ENCODE peak calls at places on chromosomes 6 and 20, in nine cellular contexts. R is CD8-positive, alpha-beta memory T cell; V is HCT116; P is PC-3; L is right lobe of liver; A is aorta; X is neuronal stem cell; U is uterus; O is sigmoid colon. H is an unnamed sample.

GRCh38 chr6:84227044-84227433 is 404 bp downstream of the CEP162 start:
- DNase-seq in P (no peak), L (no peak), U (no peak), V (no peak), A (no peak), R (no peak), X (no peak), O (peak; percentile 52), H (no peak)

GRCh38 chr6:30061766-30062458 is 847 bp downstream of the POLR1H start:
- DNase-seq in R (no peak), U (no peak), A (no peak), V (no peak), L (peak; percentile 27), X (no peak), P (peak; percentile 44), O (peak; percentile 68), H (peak; percentile 26)

GRCh38 chr6:26250806-26251075 is 114.3 kb upstream of the BTN3A2 start:
- DNase-seq in U (no peak), A (no peak), O (no peak), L (no peak), P (no peak), R (peak; percentile 66), X (no peak), V (no peak), H (no peak)

GRCh38 chr6:136740050-136740974 is 52.0 kb downstream of the MAP3K5 start:
- DNase-seq in V (no peak), U (no peak), A (no peak), X (no peak), L (no peak), O (no peak), P (no peak), R (no peak), H (no peak)

GRCh38 chr20:57474816-57475215 is 50.1 kb downstream of the CTCFL start:
- DNase-seq in R (no peak), L (no peak), U (no peak), A (peak; percentile 26), O (peak; percentile 53), X (no peak), P (no peak), V (no peak), H (no peak)

GRCh38 chr6:90098025-90098474 is 198.6 kb downstream of the BACH2 start:
- DNase-seq in U (peak; percentile 71), O (peak; percentile 82), P (peak; percentile 58), A (peak; percentile 76), R (peak; percentile 45), X (no peak), V (no peak), L (no peak), H (peak; percentile 99)

GRCh38 chr6:35024601-35025054 is 116.5 kb downstream of the TCP11 start:
- DNase-seq in A (peak; percentile 66), V (peak; percentile 29), U (no peak), X (peak; percentile 51), O (no peak), R (no peak), P (peak; percentile 78), L (no peak), H (peak; percentile 64)

GRCh38 chr6:53673138-53673801 is 7.7 kb upstream of the KLHL31 start:
- DNase-seq in A (no peak), P (peak; percentile 98), R (no peak), U (no peak), L (no peak), X (no peak), V (peak; percentile 69), O (no peak), H (peak; percentile 69)

GRCh38 chr20:43458422-43458924 is 777 bp downstream of the SRSF6 start:
- DNase-seq in P (no peak), X (peak; percentile 8), V (no peak), A (no peak), U (no peak), O (no peak), L (no peak), R (no peak), H (no peak)

GRCh38 chr6:24933266-24933665 is 2.5 kb downstream of the RIPOR2 start:
- DNase-seq in A (no peak), X (no peak), R (no peak), L (no peak), O (no peak), U (no peak), P (no peak), V (no peak), H (no peak)

GRCh38 chr6:9628819-9629218 is 786.1 kb downstream of the TFAP2A start:
- DNase-seq in P (no peak), V (no peak), X (no peak), R (no peak), O (no peak), U (no peak), A (no peak), L (no peak), H (no peak)

GRCh38 chr6:68639826-68640505 is 4.9 kb downstream of the ADGRB3 start:
- DNase-seq in X (no peak), R (no peak), V (no peak), A (no peak), O (no peak), L (no peak), P (no peak), U (no peak), H (no peak)

GRCh38 chr6:105116150-105116549 is 63.7 kb downstream of the POPDC3 start:
- DNase-seq in U (no peak), P (no peak), V (no peak), X (no peak), O (no peak), R (no peak), A (no peak), L (no peak), H (no peak)

GRCh38 chr6:117920493-117920845 is 13.4 kb downstream of the SLC35F1 start:
- DNase-seq in O (no peak), R (no peak), X (no peak), P (no peak), U (no peak), V (no peak), A (no peak), L (no peak), H (no peak)

GRCh38 chr6:31836036-31836675 is 8.6 kb downstream of the HSPA1B start:
- DNase-seq in O (no peak), L (no peak), P (no peak), R (no peak), X (no peak), V (no peak), A (no peak), U (no peak), H (no peak)

GRCh38 chr6:151317206-151317994 is 74.0 kb downstream of the ZBTB2 start:
- DNase-seq in U (no peak), A (no peak), V (no peak), L (no peak), O (no peak), R (no peak), X (no peak), P (peak; percentile 62), H (peak; percentile 92)

GRCh38 chr20:33291416-33291815 is 8.4 kb downstream of the BPIFB1 start:
- DNase-seq in U (no peak), V (no peak), A (no peak), X (no peak), P (no peak), O (no peak), R (no peak), L (no peak), H (no peak)

GRCh38 chr6:151010111-151010510 is 144.6 kb downstream of the MTHFD1L start:
- DNase-seq in X (no peak), U (no peak), L (no peak), P (no peak), O (no peak), A (no peak), V (no peak), R (no peak), H (no peak)

GRCh38 chr6:158188591-158188990 is 20.4 kb downstream of the GTF2H5 start:
- DNase-seq in X (no peak), V (no peak), L (no peak), O (no peak), A (no peak), U (no peak), R (no peak), P (no peak), H (no peak)

GRCh38 chr6:135439549-135439948 is 58.0 kb downstream of the AHI1 start:
- DNase-seq in X (no peak), O (no peak), R (no peak), U (no peak), L (no peak), V (no peak), P (no peak), A (no peak), H (no peak)

GRCh38 chr6:52547647-52548352 is 29.1 kb downstream of the TRAM2 start:
- DNase-seq in O (no peak), R (no peak), U (no peak), X (no peak), P (peak; percentile 65), A (peak; percentile 55), L (peak; percentile 65), V (no peak), H (peak; percentile 65)
- H3K4me1 ChIP-seq in O (no peaks in the 10 kb centered on the region), R (no peaks in the 10 kb centered on the region), U (peaks cover 3% of the 10 kb centered on the region), X (peaks cover 25% of the 10 kb centered on the region), P (peaks cover 60% of the 10 kb centered on the region), A (peaks cover 19% of the 10 kb centered on the region), L (peaks cover 73% of the 10 kb centered on the region), V (peaks cover 21% of the 10 kb centered on the region), H (peaks cover 91% of the 10 kb centered on the region)

GRCh38 chr6:27406085-27406484 is 17.5 kb downstream of the ZNF391 start:
- DNase-seq in V (no peak), L (no peak), O (no peak), P (no peak), A (no peak), X (no peak), U (no peak), R (no peak), H (no peak)
- H3K36me3 ChIP-seq in V (no peaks in the 10 kb centered on the region), L (no peaks in the 10 kb centered on the region), O (no peaks in the 10 kb centered on the region), P (peaks cover 12% of the 10 kb centered on the region), A (no peaks in the 10 kb centered on the region), X (peaks cover 5% of the 10 kb centered on the region), U (no peaks in the 10 kb centered on the region), R (no peaks in the 10 kb centered on the region), H (no peaks in the 10 kb centered on the region)

DNA sequence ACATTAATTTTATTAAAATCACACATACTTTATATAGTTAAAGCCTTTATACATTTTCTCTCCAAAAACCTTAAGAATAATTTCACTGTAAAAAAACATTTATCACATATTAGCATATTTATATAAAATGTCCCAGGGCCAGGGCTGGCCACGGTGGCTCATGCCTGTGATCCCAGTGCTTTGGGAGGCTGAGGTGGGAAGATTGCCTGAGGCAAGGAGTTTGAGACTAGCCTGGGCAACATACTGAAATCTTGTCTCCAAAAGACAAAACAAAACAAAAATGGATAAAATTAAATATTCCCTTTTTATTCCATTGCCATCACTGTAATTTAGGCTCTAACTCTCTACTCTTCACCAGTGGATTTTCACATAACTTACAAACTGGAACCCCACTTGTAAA is 43.0 kb upstream of the PIM1 start:
- DNase-seq in R (no peak), L (no peak), O (no peak), U (no peak), V (no peak), P (no peak), A (no peak), X (no peak), H (no peak)
- H3K4me1 ChIP-seq in R (no peaks in the 10 kb centered on the region), L (peaks cover 27% of the 10 kb centered on the region), O (no peaks in the 10 kb centered on the region), U (no peaks in the 10 kb centered on the region), V (peaks cover 15% of the 10 kb centered on the region), P (peaks cover 40% of the 10 kb centered on the region), A (no peaks in the 10 kb centered on the region), X (peaks cover 26% of the 10 kb centered on the region), H (peaks cover 39% of the 10 kb centered on the region)

DNA sequence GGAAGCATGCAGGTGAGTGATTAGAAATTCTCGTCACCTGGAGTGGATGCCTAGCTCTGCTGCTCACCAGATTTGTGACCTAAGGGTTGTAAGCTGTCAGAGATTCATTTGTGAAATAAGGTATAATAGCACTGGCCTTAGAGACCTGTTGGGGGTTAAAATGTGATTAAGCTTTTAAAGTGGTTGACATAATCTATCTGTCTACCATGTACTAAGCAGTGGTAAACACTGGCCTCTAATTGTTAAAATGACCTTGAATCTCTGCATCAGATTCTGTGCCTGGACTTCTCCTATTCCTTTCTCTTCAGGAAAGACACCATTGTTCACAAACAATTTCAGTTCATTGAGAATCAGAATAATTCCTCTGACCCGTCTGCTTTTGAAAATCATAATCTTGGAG is 536.2 kb downstream of the CBLN4 start:
- DNase-seq in O (no peak), A (no peak), L (no peak), U (no peak), X (no peak), V (no peak), R (no peak), P (no peak), H (no peak)
- H3K36me3 ChIP-seq in O (no peaks in the 10 kb centered on the region), A (no peaks in the 10 kb centered on the region), L (no peaks in the 10 kb centered on the region), U (no peaks in the 10 kb centered on the region), X (no peaks in the 10 kb centered on the region), V (no peaks in the 10 kb centered on the region), R (no peaks in the 10 kb centered on the region), P (no peaks in the 10 kb centered on the region), H (no peaks in the 10 kb centered on the region)

H was measured in astrocyte.